ENCODE peak calls at places on chromosomes 3 and 15, in nine cellular contexts. Z, B, G, R, I, P, F, U and E are unnamed samples.

GRCh38 chr3:139756529-139757103 is 78.8 kb upstream of the NMNAT3 start:
- DNase-seq in I (no peak), G (no peak), U (no peak), F (no peak), Z (no peak), R (no peak), B (no peak), P (no peak), E (no peak)

GRCh38 chr3:99549918-99550603 is 88.3 kb upstream of the COL8A1 start:
- DNase-seq in F (no peak), B (no peak), P (no peak), I (peak; percentile 59), Z (no peak), U (no peak), G (no peak), R (peak; percentile 66), E (no peak)

GRCh38 chr3:138493804-138494606 is 59.6 kb downstream of the ESYT3 start:
- DNase-seq in B (no peak), P (no peak), Z (peak; percentile 47), U (no peak), I (peak; percentile 70), R (peak; percentile 87), G (no peak), F (no peak), E (no peak)

GRCh38 chr15:97706059-97706458 is 254.4 kb upstream of the ARRDC4 start:
- DNase-seq in I (no peak), G (peak; percentile 71), R (no peak), F (no peak), P (no peak), U (no peak), B (no peak), Z (no peak), E (no peak)

GRCh38 chr3:14143271-14143605 is 18.4 kb downstream of the TMEM43 start:
- DNase-seq in B (no peak), R (peak; percentile 52), Z (no peak), G (no peak), F (no peak), P (no peak), I (peak; percentile 42), U (no peak), E (no peak)

GRCh38 chr15:28106294-28107110 is 7.4 kb upstream of the OCA2 start:
- DNase-seq in U (no peak), G (no peak), F (no peak), Z (peak; percentile 73), B (no peak), P (no peak), I (peak; percentile 21), R (no peak), E (no peak)

GRCh38 chr3:162769559-162769958 is 1273.0 kb downstream of the OTOL1 start:
- DNase-seq in U (no peak), R (peak; percentile 18), I (peak; percentile 5), G (no peak), F (no peak), Z (no peak), P (no peak), B (no peak), E (no peak)

GRCh38 chr3:105688821-105689220 is 180.0 kb downstream of the CBLB start:
- DNase-seq in F (no peak), I (peak; percentile 13), Z (no peak), R (no peak), G (no peak), U (no peak), P (no peak), B (no peak), E (no peak)

GRCh38 chr3:71429610-71429988 is 153.9 kb downstream of the FOXP1 start:
- DNase-seq in B (no peak), I (no peak), Z (no peak), U (no peak), P (no peak), G (no peak), F (no peak), R (no peak), E (no peak)